ENCODE peak calls at places on chromosomes 11 and 22, in five cellular contexts. L, N, I, X and Z are unnamed samples.
A peak's percentile ranks its signal among the peaks of the same experiment; 100 is the strongest.

GRCh38 chr11:57288771-57289579 is 35.8 kb downstream of the TNKS1BP1 start:
- DNase-seq in L (no peak), N (peak; percentile 96), I (peak; percentile 56), X (no peak), Z (no peak)

GRCh38 chr22:37425800-37426531 is 1.3 kb downstream of the ELFN2 start:
- DNase-seq in L (no peak), N (peak; percentile 45), I (peak; percentile 65), X (peak; percentile 70), Z (no peak)

GRCh38 chr11:36101466-36101865 is 157.6 kb downstream of the LDLRAD3 start:
- DNase-seq in L (no peak), N (no peak), I (no peak), X (no peak), Z (no peak)

GRCh38 chr11:28636566-28636965 is 528.4 kb downstream of the METTL15 start:
- DNase-seq in L (no peak), N (peak; percentile 49), I (no peak), X (no peak), Z (no peak)

GRCh38 chr11:34208266-34209135 is 103.1 kb downstream of the NAT10 start:
- DNase-seq in L (peak; percentile 41), N (peak; percentile 39), I (no peak), X (no peak), Z (no peak)

GRCh38 chr11:81995907-81996306 is 737.8 kb downstream of the FAM181B start:
- DNase-seq in L (no peak), N (no peak), I (no peak), X (no peak), Z (no peak)

GRCh38 chr22:22910272-22911240 is 22.9 kb downstream of the IGLL5 start:
- DNase-seq in L (no peak), N (no peak), I (no peak), X (no peak), Z (no peak)

GRCh38 chr22:30863161-30863833 is 105.3 kb downstream of the MORC2 start:
- DNase-seq in L (no peak), N (peak; percentile 21), I (no peak), X (peak; percentile 52), Z (no peak)

GRCh38 chr11:75487366-75487765 is 38.4 kb downstream of the GDPD5 start:
- DNase-seq in L (no peak), N (no peak), I (no peak), X (no peak), Z (no peak)

GRCh38 chr11:97909544-97910394 is 1111.0 kb upstream of the CNTN5 start:
- DNase-seq in L (no peak), N (peak; percentile 57), I (peak; percentile 46), X (no peak), Z (no peak)

GRCh38 chr11:67316882-67317364 is 13.6 kb downstream of the SSH3 start:
- DNase-seq in L (no peak), N (peak; percentile 52), I (no peak), X (no peak), Z (no peak)

GRCh38 chr22:35835998-35836691 is 118.5 kb downstream of the APOL5 start:
- DNase-seq in L (peak; percentile 35), N (peak; percentile 86), I (peak; percentile 78), X (no peak), Z (peak; percentile 39)

GRCh38 chr11:8906629-8907028 is 4.4 kb upstream of the AKIP1 start:
- DNase-seq in L (no peak), N (peak; percentile 84), I (peak; percentile 21), X (no peak), Z (no peak)

GRCh38 chr22:35629406-35630234 is 12.5 kb upstream of the MB start:
- DNase-seq in L (peak; percentile 96), N (peak; percentile 98), I (peak; percentile 98), X (no peak), Z (no peak)

GRCh38 chr22:37082251-37082650 is 27.3 kb downstream of the TMPRSS6 start:
- DNase-seq in L (no peak), N (peak; percentile 7), I (no peak), X (no peak), Z (no peak)

GRCh38 chr11:76802151-76802550 is 19.0 kb downstream of the TSKU start:
- DNase-seq in L (no peak), N (no peak), I (peak; percentile 66), X (peak; percentile 16), Z (no peak)

GRCh38 chr11:114395776-114396175 is 4.5 kb downstream of the C11orf71 start:
- DNase-seq in L (no peak), N (no peak), I (no peak), X (no peak), Z (no peak)

GRCh38 chr11:132962026-132962425 is 570.3 kb downstream of the OPCML start:
- DNase-seq in L (no peak), N (peak; percentile 72), I (no peak), X (no peak), Z (no peak)

GRCh38 chr11:28900427-28900826 is 792.2 kb downstream of the METTL15 start:
- DNase-seq in L (no peak), N (no peak), I (no peak), X (no peak), Z (no peak)

GRCh38 chr11:12691473-12691872 is 17.3 kb downstream of the TEAD1 start:
- DNase-seq in L (no peak), N (peak; percentile 86), I (peak; percentile 88), X (no peak), Z (no peak)

GRCh38 chr11:32893947-32894827 is 1.6 kb downstream of the QSER1 start:
- DNase-seq in L (peak; percentile 46), N (peak; percentile 82), I (peak; percentile 90), X (no peak), Z (peak; percentile 39)
- H4K8ac ChIP-seq in L (peak overlapping the region; percentile 77), N (peak overlapping the region; percentile 0), I (peak overlapping the region; percentile 28), X (no peak overlapping the region), Z (no peak overlapping the region)

DNA sequence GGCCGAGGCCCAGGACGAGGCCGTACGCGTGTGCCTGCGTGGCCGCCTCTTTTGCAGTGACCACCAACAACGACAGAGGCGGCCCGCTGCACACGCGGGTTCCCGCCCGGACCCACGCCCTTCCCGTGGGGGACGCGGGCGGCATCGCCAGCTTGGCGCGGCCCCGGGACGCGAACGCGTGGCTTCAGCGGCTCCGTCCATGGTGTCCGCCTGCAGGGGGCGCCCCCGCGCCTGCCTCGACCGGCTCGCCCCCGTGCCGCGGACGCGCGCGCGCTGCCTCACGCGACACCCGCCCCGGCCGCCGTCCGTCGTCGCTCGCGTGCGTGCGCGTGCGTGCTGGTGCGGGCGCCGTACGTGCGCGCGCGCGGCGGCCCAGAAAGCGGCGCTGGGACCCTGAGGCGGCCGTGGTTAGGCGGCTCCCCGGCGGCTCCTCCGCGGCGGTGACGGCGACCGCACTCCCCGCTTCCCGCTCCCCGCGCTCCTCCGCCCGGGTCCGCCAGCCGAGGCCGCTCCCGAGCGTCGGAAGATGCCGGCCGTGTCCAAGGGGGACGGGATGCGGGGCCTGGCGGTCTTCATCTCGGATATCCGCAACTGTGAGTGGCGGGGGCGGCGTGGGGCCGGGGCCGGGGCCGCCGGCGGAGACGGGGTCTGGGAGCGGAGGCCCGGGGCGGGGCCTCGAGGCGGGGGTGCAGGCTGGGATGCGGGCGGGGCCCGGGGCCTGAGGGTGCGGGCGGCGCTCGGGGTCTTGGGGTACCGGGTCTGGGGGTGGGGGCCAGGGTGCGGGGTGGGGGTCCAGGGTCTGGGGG is at the start of gene AP2A2:
- DNase-seq in L (peak; percentile 88), N (peak; percentile 86), I (peak; percentile 86), X (peak; percentile 93), Z (peak; percentile 90)
- H4K91ac ChIP-seq in L (peak within 1 kb of the TSS; percentile 85), N (peak within 1 kb of the TSS; percentile 79), I (peak within 1 kb of the TSS; percentile 91), X (peak within 1 kb of the TSS; percentile 74), Z (peak within 1 kb of the TSS; percentile 73)

GRCh38 chr11:10457901-10458300 is 2.8 kb downstream of the AMPD3 start:
- DNase-seq in L (no peak), N (no peak), I (no peak), X (peak; percentile 24), Z (no peak)
- H3K4me3 ChIP-seq in L (no peak overlapping the region), N (no peak overlapping the region), I (peak overlapping the region; percentile 34), X (no peak overlapping the region), Z (no peak overlapping the region)

GRCh38 chr11:121643530-121644512 is 191.1 kb upstream of the SORL1-AS1 start:
- DNase-seq in L (no peak), N (no peak), I (no peak), X (no peak), Z (no peak)
- H4K8ac ChIP-seq in L (no peak overlapping the region), N (no peak overlapping the region), I (no peak overlapping the region), X (no peak overlapping the region), Z (no peak overlapping the region)

GRCh38 chr11:69748637-69749036 is 26.5 kb downstream of the FGF4 start:
- DNase-seq in L (no peak), N (no peak), I (no peak), X (no peak), Z (no peak)
- H4K91ac ChIP-seq in L (no peak overlapping the region), N (no peak overlapping the region), I (no peak overlapping the region), X (peak overlapping the region; percentile 74), Z (no peak overlapping the region)

GRCh38 chr22:24694971-24695928 is 79.3 kb downstream of the PIWIL3 start:
- DNase-seq in L (no peak), N (no peak), I (no peak), X (no peak), Z (no peak)
- H3K4me3 ChIP-seq in L (no peak overlapping the region), N (no peak overlapping the region), I (no peak overlapping the region), X (no peak overlapping the region), Z (no peak overlapping the region)

GRCh38 chr11:23632293-23632692 is 772.0 kb upstream of the CCDC179 start:
- DNase-seq in L (no peak), N (no peak), I (no peak), X (no peak), Z (no peak)
- H4K8ac ChIP-seq in L (no peak overlapping the region), N (no peak overlapping the region), I (no peak overlapping the region), X (no peak overlapping the region), Z (no peak overlapping the region)

DNA sequence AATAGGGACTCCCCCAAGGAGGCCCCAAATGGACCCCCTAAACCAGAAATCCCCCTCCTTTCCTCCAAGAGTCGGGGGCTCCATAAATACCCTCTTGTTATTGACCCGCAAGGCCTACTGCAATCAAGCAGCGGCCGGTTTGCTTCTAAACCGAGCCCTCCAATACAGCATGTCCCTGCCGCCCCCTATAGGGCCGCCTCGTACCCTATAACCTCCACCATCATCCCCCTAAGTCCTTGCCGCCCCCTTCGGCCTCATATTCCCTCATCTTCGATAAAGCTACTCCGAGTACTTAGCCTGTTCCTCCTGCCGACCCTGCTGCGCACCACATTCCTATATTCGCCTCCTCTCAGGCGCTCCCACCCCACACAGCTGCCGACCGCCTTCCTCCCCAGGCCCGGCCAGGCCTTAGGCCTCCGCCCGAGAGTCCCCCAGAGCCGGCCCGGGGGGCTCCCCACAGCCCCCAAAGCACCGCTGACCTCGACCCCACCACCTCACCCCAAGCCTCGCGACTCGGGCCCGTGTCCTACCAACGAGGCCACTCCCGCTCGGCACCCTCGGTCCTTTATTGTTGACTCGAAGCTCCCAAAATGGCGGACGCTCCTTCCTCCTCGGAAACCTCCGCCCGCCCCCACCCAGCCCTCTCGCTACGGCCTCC is 478 bp downstream of the DDX6 start:
- DNase-seq in L (no peak), N (peak; percentile 56), I (peak; percentile 76), X (peak; percentile 76), Z (peak; percentile 53)
- H4K91ac ChIP-seq in L (peak overlapping the region; percentile 98), N (peak overlapping the region; percentile 98), I (peak overlapping the region; percentile 97), X (peak overlapping the region; percentile 98), Z (peak overlapping the region; percentile 99)

GRCh38 chr11:31823372-31824371 is 12.6 kb upstream of the PAX6 start:
- DNase-seq in L (no peak), N (no peak), I (no peak), X (peak; percentile 76), Z (no peak)

GRCh38 chr11:31826530-31827438 is 15.7 kb upstream of the PAX6 start:
- DNase-seq in L (no peak), N (no peak), I (no peak), X (peak; percentile 71), Z (peak; percentile 45)

GRCh38 chr11:31824791-31825452 is 13.8 kb upstream of the PAX6 start:
- DNase-seq in L (no peak), N (no peak), I (no peak), X (peak; percentile 54), Z (no peak)

GRCh38 chr11:31827458-31828206 is 16.5 kb upstream of the PAX6 start:
- DNase-seq in L (no peak), N (peak; percentile 56), I (peak; percentile 53), X (no peak), Z (peak; percentile 36)

GRCh38 chr11:31825453-31826391 is 14.6 kb upstream of the PAX6 start:
- DNase-seq in L (no peak), N (no peak), I (no peak), X (peak; percentile 78), Z (peak; percentile 23)
- H3K4me3 ChIP-seq in L (no peak overlapping the region), N (no peak overlapping the region), I (no peak overlapping the region), X (peak overlapping the region; percentile 23), Z (no peak overlapping the region)